ENCODE peak calls at places on chromosomes 4 and X, in nine cellular contexts. One of them, this sample, is unnamed.

GRCh38 chrX:4263005-4263404 is 549.6 kb upstream of the PRKX start:
- DNase-seq in fibroblast of lung: no peak
- DNase-seq in epithelial cell of esophagus: peak
- DNase-seq in GM12864: no peak
- DNase-seq in A673: peak
- DNase-seq in brain microvascular endothelial cell: no peak
- DNase-seq in CD8-positive, alpha-beta T cell: no peak
- DNase-seq in SK-N-SH: peak
- DNase-seq in astrocyte of the spinal cord: no peak
- DNase-seq in this sample: no peak

GRCh38 chr4:169774466-169775445 is 17.0 kb upstream of the HPF1 start:
- DNase-seq in astrocyte of the spinal cord: peak
- DNase-seq in epithelial cell of esophagus: no peak
- DNase-seq in brain microvascular endothelial cell: no peak
- DNase-seq in SK-N-SH: peak
- DNase-seq in CD8-positive, alpha-beta T cell: peak
- DNase-seq in A673: no peak
- DNase-seq in fibroblast of lung: peak
- DNase-seq in GM12864: no peak
- DNase-seq in this sample: no peak

GRCh38 chrX:129696463-129697155 is 41.9 kb upstream of the APLN start:
- DNase-seq in fibroblast of lung: no peak
- DNase-seq in CD8-positive, alpha-beta T cell: no peak
- DNase-seq in SK-N-SH: no peak
- DNase-seq in GM12864: no peak
- DNase-seq in brain microvascular endothelial cell: no peak
- DNase-seq in epithelial cell of esophagus: no peak
- DNase-seq in astrocyte of the spinal cord: no peak
- DNase-seq in A673: no peak
- DNase-seq in this sample: no peak

GRCh38 chr4:83561381-83561780 is 25.5 kb downstream of the GPAT3 start:
- DNase-seq in astrocyte of the spinal cord: peak
- DNase-seq in fibroblast of lung: peak
- DNase-seq in CD8-positive, alpha-beta T cell: no peak
- DNase-seq in epithelial cell of esophagus: peak
- DNase-seq in GM12864: no peak
- DNase-seq in A673: no peak
- DNase-seq in SK-N-SH: no peak
- DNase-seq in brain microvascular endothelial cell: peak
- DNase-seq in this sample: peak

GRCh38 chrX:109382332-109382731 is 99.6 kb downstream of the GUCY2F start:
- DNase-seq in CD8-positive, alpha-beta T cell: no peak
- DNase-seq in GM12864: no peak
- DNase-seq in astrocyte of the spinal cord: no peak
- DNase-seq in A673: no peak
- DNase-seq in fibroblast of lung: no peak
- DNase-seq in SK-N-SH: no peak
- DNase-seq in brain microvascular endothelial cell: no peak
- DNase-seq in epithelial cell of esophagus: no peak
- DNase-seq in this sample: no peak

GRCh38 chr4:107906458-107907100 is 24.8 kb upstream of the CYP2U1 start:
- DNase-seq in GM12864: no peak
- DNase-seq in fibroblast of lung: no peak
- DNase-seq in SK-N-SH: no peak
- DNase-seq in CD8-positive, alpha-beta T cell: no peak
- DNase-seq in epithelial cell of esophagus: no peak
- DNase-seq in brain microvascular endothelial cell: no peak
- DNase-seq in astrocyte of the spinal cord: no peak
- DNase-seq in A673: no peak
- DNase-seq in this sample: no peak

GRCh38 chr4:77950204-77950603 is 87.6 kb downstream of the MRPL1 start:
- DNase-seq in A673: no peak
- DNase-seq in CD8-positive, alpha-beta T cell: no peak
- DNase-seq in fibroblast of lung: no peak
- DNase-seq in brain microvascular endothelial cell: no peak
- DNase-seq in epithelial cell of esophagus: peak
- DNase-seq in astrocyte of the spinal cord: no peak
- DNase-seq in GM12864: no peak
- DNase-seq in SK-N-SH: no peak
- DNase-seq in this sample: no peak

GRCh38 chrX:39766085-39766726 is 331.6 kb downstream of the BCOR start:
- DNase-seq in brain microvascular endothelial cell: no peak
- DNase-seq in fibroblast of lung: no peak
- DNase-seq in SK-N-SH: no peak
- DNase-seq in epithelial cell of esophagus: peak
- DNase-seq in A673: no peak
- DNase-seq in GM12864: no peak
- DNase-seq in astrocyte of the spinal cord: no peak
- DNase-seq in CD8-positive, alpha-beta T cell: no peak
- DNase-seq in this sample: no peak

GRCh38 chr4:24686866-24687672 is 102.7 kb upstream of the DHX15 start:
- DNase-seq in A673: peak
- DNase-seq in GM12864: no peak
- DNase-seq in SK-N-SH: peak
- DNase-seq in astrocyte of the spinal cord: no peak
- DNase-seq in brain microvascular endothelial cell: peak
- DNase-seq in CD8-positive, alpha-beta T cell: no peak
- DNase-seq in epithelial cell of esophagus: peak
- DNase-seq in fibroblast of lung: peak
- DNase-seq in this sample: no peak

GRCh38 chr4:183260491-183261151 is 59.5 kb downstream of the CLDN22 start:
- DNase-seq in brain microvascular endothelial cell: no peak
- DNase-seq in GM12864: no peak
- DNase-seq in epithelial cell of esophagus: peak
- DNase-seq in CD8-positive, alpha-beta T cell: no peak
- DNase-seq in fibroblast of lung: no peak
- DNase-seq in SK-N-SH: no peak
- DNase-seq in A673: no peak
- DNase-seq in astrocyte of the spinal cord: no peak
- DNase-seq in this sample: no peak

DNA sequence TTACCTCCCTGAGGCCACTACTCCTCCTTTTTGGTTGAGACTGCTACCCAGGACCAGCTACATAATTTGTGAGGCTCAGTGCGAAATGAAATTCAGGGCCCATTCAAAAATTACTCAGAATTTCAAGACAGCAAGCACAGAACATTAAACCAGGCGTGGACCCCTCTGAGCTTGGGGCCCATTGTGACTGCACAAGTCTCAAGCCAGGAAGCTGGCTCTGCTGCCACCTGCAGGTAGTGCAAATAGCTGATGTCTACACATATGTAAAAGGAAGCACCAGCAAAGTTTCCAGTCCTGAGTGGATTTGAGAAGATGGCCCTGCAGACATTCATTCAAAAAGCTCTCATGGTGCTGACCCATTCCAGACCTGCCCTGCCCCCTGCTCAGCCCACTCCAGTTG is 213.4 kb upstream of the LNX1 start:
- DNase-seq in fibroblast of lung: no peak
- DNase-seq in CD8-positive, alpha-beta T cell: no peak
- DNase-seq in A673: peak
- DNase-seq in SK-N-SH: no peak
- DNase-seq in GM12864: peak
- DNase-seq in epithelial cell of esophagus: peak
- DNase-seq in astrocyte of the spinal cord: no peak
- DNase-seq in brain microvascular endothelial cell: no peak
- DNase-seq in this sample: no peak
- TF ChIP-seq CTCF in fibroblast of lung: no peak
- TF ChIP-seq CTCF in CD8-positive, alpha-beta T cell: no peak
- TF ChIP-seq CTCF in A673: peak
- TF ChIP-seq CTCF in SK-N-SH: peak
- TF ChIP-seq CTCF in GM12864: peak
- TF ChIP-seq CTCF in epithelial cell of esophagus: peak
- TF ChIP-seq CTCF in astrocyte of the spinal cord: peak
- TF ChIP-seq CTCF in brain microvascular endothelial cell: peak
- TF ChIP-seq CTCF in this sample: peak

DNA sequence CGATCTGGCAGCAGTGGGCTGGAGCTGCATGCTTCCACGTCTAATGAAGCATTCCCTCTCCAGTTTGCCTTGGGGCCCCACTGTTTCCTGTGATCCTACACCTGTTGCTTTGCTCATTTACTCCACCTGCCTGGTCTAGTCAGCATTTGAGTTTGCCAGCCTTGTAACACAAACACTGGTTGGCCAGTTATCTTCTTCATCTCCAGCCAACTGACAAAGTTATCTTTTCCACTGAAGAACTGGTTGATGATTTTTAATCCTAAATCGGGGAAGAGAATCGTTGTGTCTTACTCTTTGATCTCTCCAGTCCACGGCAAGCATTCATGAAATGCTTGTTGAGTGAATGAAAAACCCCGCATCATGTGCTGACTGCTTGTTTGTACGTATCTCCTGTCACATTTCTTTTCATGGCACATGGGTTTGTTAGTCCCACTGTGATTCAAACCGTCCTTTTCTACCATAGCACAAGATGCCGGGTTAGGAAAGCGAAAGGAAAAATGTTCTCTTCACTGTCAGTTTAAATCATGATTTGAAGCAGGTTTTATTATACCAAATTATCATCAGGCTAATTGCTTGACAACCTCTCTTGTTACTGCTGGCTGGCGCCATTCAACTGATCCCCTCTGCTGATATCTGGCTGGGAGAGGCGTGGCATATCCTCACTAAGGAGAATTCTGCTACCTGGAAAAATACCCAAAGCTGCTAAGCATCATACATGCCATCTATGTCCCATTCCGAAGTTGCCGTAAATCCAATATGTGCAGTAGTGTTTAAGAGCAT is 144.8 kb downstream of the SHROOM3 start:
- DNase-seq in epithelial cell of esophagus: peak
- DNase-seq in SK-N-SH: peak
- DNase-seq in astrocyte of the spinal cord: no peak
- DNase-seq in fibroblast of lung: no peak
- DNase-seq in CD8-positive, alpha-beta T cell: no peak
- DNase-seq in brain microvascular endothelial cell: no peak
- DNase-seq in A673: no peak
- DNase-seq in GM12864: no peak
- DNase-seq in this sample: no peak
- H3K4me3 ChIP-seq in epithelial cell of esophagus: no peak
- H3K4me3 ChIP-seq in SK-N-SH: peak
- H3K4me3 ChIP-seq in astrocyte of the spinal cord: no peak
- H3K4me3 ChIP-seq in fibroblast of lung: no peak
- H3K4me3 ChIP-seq in CD8-positive, alpha-beta T cell: no peak
- H3K4me3 ChIP-seq in brain microvascular endothelial cell: no peak
- H3K4me3 ChIP-seq in A673: no peak
- H3K4me3 ChIP-seq in GM12864: no peak
- H3K4me3 ChIP-seq in this sample: no peak

GRCh38 chr4:7199129-7199725 is 6.9 kb downstream of the SORCS2 start:
- DNase-seq in CD8-positive, alpha-beta T cell: no peak
- DNase-seq in SK-N-SH: no peak
- DNase-seq in brain microvascular endothelial cell: no peak
- DNase-seq in GM12864: no peak
- DNase-seq in epithelial cell of esophagus: no peak
- DNase-seq in fibroblast of lung: no peak
- DNase-seq in astrocyte of the spinal cord: no peak
- DNase-seq in A673: no peak
- DNase-seq in this sample: no peak
- TF ChIP-seq CTCF in CD8-positive, alpha-beta T cell: no peak
- TF ChIP-seq CTCF in SK-N-SH: no peak
- TF ChIP-seq CTCF in brain microvascular endothelial cell: no peak
- TF ChIP-seq CTCF in GM12864: no peak
- TF ChIP-seq CTCF in epithelial cell of esophagus: no peak
- TF ChIP-seq CTCF in fibroblast of lung: no peak
- TF ChIP-seq CTCF in astrocyte of the spinal cord: no peak
- TF ChIP-seq CTCF in A673: no peak
- TF ChIP-seq CTCF in this sample: no peak

GRCh38 chrX:140983730-140984129 is 18.7 kb upstream of the SPANXB1 start:
- DNase-seq in SK-N-SH: no peak
- DNase-seq in brain microvascular endothelial cell: no peak
- DNase-seq in astrocyte of the spinal cord: no peak
- DNase-seq in GM12864: no peak
- DNase-seq in CD8-positive, alpha-beta T cell: no peak
- DNase-seq in epithelial cell of esophagus: no peak
- DNase-seq in A673: no peak
- DNase-seq in fibroblast of lung: no peak
- DNase-seq in this sample: no peak
- H3K4me3 ChIP-seq in SK-N-SH: no peak
- H3K4me3 ChIP-seq in brain microvascular endothelial cell: no peak
- H3K4me3 ChIP-seq in astrocyte of the spinal cord: no peak
- H3K4me3 ChIP-seq in GM12864: no peak
- H3K4me3 ChIP-seq in CD8-positive, alpha-beta T cell: no peak
- H3K4me3 ChIP-seq in epithelial cell of esophagus: no peak
- H3K4me3 ChIP-seq in A673: no peak
- H3K4me3 ChIP-seq in fibroblast of lung: no peak
- H3K4me3 ChIP-seq in this sample: no peak

GRCh38 chrX:12978205-12979010 is 3.5 kb downstream of the TMSB4X start:
- DNase-seq in A673: peak
- DNase-seq in SK-N-SH: no peak
- DNase-seq in GM12864: no peak
- DNase-seq in CD8-positive, alpha-beta T cell: no peak
- DNase-seq in astrocyte of the spinal cord: peak
- DNase-seq in brain microvascular endothelial cell: peak
- DNase-seq in epithelial cell of esophagus: peak
- DNase-seq in fibroblast of lung: peak
- DNase-seq in this sample: no peak
- TF ChIP-seq CTCF in A673: no peak
- TF ChIP-seq CTCF in SK-N-SH: no peak
- TF ChIP-seq CTCF in GM12864: no peak
- TF ChIP-seq CTCF in CD8-positive, alpha-beta T cell: no peak
- TF ChIP-seq CTCF in astrocyte of the spinal cord: no peak
- TF ChIP-seq CTCF in brain microvascular endothelial cell: no peak
- TF ChIP-seq CTCF in epithelial cell of esophagus: no peak
- TF ChIP-seq CTCF in fibroblast of lung: no peak
- TF ChIP-seq CTCF in this sample: no peak

GRCh38 chrX:418927-419729 is 32.4 kb upstream of the PPP2R3B start:
- DNase-seq in brain microvascular endothelial cell: no peak
- DNase-seq in GM12864: no peak
- DNase-seq in fibroblast of lung: no peak
- DNase-seq in CD8-positive, alpha-beta T cell: no peak
- DNase-seq in epithelial cell of esophagus: no peak
- DNase-seq in A673: no peak
- DNase-seq in astrocyte of the spinal cord: no peak
- DNase-seq in SK-N-SH: no peak
- DNase-seq in this sample: no peak

GRCh38 chrX:410296-410695 is 23.6 kb upstream of the PPP2R3B start:
- DNase-seq in astrocyte of the spinal cord: no peak
- DNase-seq in GM12864: no peak
- DNase-seq in SK-N-SH: no peak
- DNase-seq in brain microvascular endothelial cell: no peak
- DNase-seq in A673: no peak
- DNase-seq in epithelial cell of esophagus: no peak
- DNase-seq in CD8-positive, alpha-beta T cell: no peak
- DNase-seq in fibroblast of lung: no peak
- DNase-seq in this sample: no peak

GRCh38 chrX:413322-414201 is 26.9 kb upstream of the PPP2R3B start:
- DNase-seq in brain microvascular endothelial cell: peak
- DNase-seq in epithelial cell of esophagus: no peak
- DNase-seq in A673: no peak
- DNase-seq in fibroblast of lung: no peak
- DNase-seq in SK-N-SH: no peak
- DNase-seq in GM12864: no peak
- DNase-seq in CD8-positive, alpha-beta T cell: no peak
- DNase-seq in astrocyte of the spinal cord: peak
- DNase-seq in this sample: no peak
- H3K4me3 ChIP-seq in brain microvascular endothelial cell: peak
- H3K4me3 ChIP-seq in epithelial cell of esophagus: no peak
- H3K4me3 ChIP-seq in A673: no peak
- H3K4me3 ChIP-seq in fibroblast of lung: no peak
- H3K4me3 ChIP-seq in SK-N-SH: no peak
- H3K4me3 ChIP-seq in GM12864: no peak
- H3K4me3 ChIP-seq in CD8-positive, alpha-beta T cell: no peak
- H3K4me3 ChIP-seq in astrocyte of the spinal cord: peak
- H3K4me3 ChIP-seq in this sample: no peak